ENCODE peak calls at places on chromosome 9, in seven cellular contexts. G, C, K, O, B, N and Q are unnamed samples.

GRCh38 chr9:121863931-121864330 is 212.5 kb downstream of the DAB2IP start:
- DNase-seq in N (no peak), O (no peak), B (no peak), C (no peak), G (peak; percentile 37), K (no peak), Q (no peak)

GRCh38 chr9:5879419-5880181 is 11.1 kb upstream of the MLANA start:
- DNase-seq in N (peak; percentile 70), C (no peak), K (no peak), O (no peak), G (peak; percentile 71), B (peak; percentile 37), Q (peak; percentile 50)

GRCh38 chr9:87193925-87194380 is 246.6 kb upstream of the GAS1 start:
- DNase-seq in C (no peak), K (no peak), N (no peak), O (no peak), B (no peak), G (peak; percentile 94), Q (no peak)

GRCh38 chr9:114248274-114248673 is 74.6 kb upstream of the ORM1 start:
- DNase-seq in G (no peak), C (no peak), N (no peak), B (no peak), O (no peak), K (no peak), Q (no peak)

GRCh38 chr9:14170973-14171596 is 142.9 kb downstream of the NFIB start:
- DNase-seq in K (no peak), B (peak; percentile 43), O (no peak), C (no peak), N (peak; percentile 20), G (peak; percentile 83), Q (no peak)

GRCh38 chr9:134818000-134818568 is 62.5 kb upstream of the FCN2 start:
- DNase-seq in G (no peak), C (no peak), O (no peak), N (no peak), B (no peak), K (no peak), Q (no peak)

GRCh38 chr9:33166263-33167083 is 663 bp downstream of the B4GALT1 start:
- DNase-seq in G (no peak), B (peak; percentile 40), K (no peak), C (peak; percentile 65), N (peak; percentile 53), O (no peak), Q (peak; percentile 79)

GRCh38 chr9:129263836-129264235 is 85.8 kb upstream of the IER5L start:
- DNase-seq in N (no peak), G (no peak), O (no peak), B (no peak), K (peak; percentile 20), C (no peak), Q (no peak)

GRCh38 chr9:33137781-33138264 is 29.3 kb downstream of the B4GALT1 start:
- DNase-seq in O (no peak), N (no peak), C (no peak), K (peak; percentile 76), B (no peak), G (no peak), Q (no peak)

GRCh38 chr9:92954078-92954861 is 6.9 kb downstream of the FGD3 start:
- DNase-seq in O (peak; percentile 61), N (no peak), G (no peak), C (peak; percentile 71), B (no peak), K (peak; percentile 74), Q (no peak)

GRCh38 chr9:128159073-128159783 is 837 bp upstream of the BBLN start:
- DNase-seq in O (peak; percentile 37), B (no peak), N (no peak), K (no peak), G (no peak), C (no peak), Q (no peak)

GRCh38 chr9:112170968-112171367 is 4.1 kb downstream of the SUSD1 start:
- DNase-seq in O (no peak), K (no peak), B (no peak), N (no peak), G (no peak), C (no peak), Q (peak; percentile 39)

GRCh38 chr9:106962105-106962504 is 99.1 kb downstream of the ZNF462 start:
- DNase-seq in K (no peak), B (no peak), N (no peak), O (no peak), G (no peak), C (no peak), Q (no peak)

GRCh38 chr9:105295986-105296385 is 51.5 kb downstream of the SLC44A1 start:
- DNase-seq in K (no peak), O (no peak), N (no peak), G (no peak), C (no peak), B (peak; percentile 24), Q (peak; percentile 34)

DNA sequence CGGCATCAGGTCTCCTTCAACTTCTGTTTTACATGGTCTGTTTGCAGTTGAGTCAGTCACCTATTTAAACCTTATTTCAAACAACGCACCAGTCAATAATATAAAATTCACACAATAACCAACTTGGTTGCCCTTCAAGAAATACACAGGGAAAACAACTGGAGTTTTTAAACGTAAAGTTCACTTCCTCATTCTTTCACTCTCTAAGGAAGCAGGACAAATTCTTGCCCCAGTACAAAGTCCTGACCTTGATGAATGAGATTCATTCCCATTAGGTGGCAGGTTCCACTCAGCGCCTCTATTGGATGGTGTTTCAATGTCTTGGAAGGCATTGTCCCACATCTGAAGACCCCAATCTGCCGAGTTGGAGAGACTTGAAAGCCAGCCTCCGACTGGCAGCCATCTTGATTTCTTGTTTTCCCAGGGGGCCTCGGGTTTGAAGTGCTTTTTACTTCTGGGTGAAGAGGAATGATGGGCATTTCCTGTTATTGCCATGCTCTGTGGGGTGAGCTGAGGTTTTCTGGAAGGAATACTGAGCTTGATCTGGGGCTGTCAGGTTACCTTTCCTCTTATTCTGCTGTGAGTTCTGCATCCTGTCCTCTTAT is 105.0 kb downstream of the ACER2 start:
- DNase-seq in N (no peak), O (no peak), B (no peak), K (no peak), G (no peak), C (no peak), Q (no peak)
- TF ChIP-seq POLR2A in N (no peak), O (no peak), B (no peak), K (no peak), G (no peak), C (no peak), Q (no peak)

GRCh38 chr9:136693490-136694162 is 6.4 kb upstream of the AGPAT2 start:
- DNase-seq in B (peak; percentile 28), N (peak; percentile 95), C (peak; percentile 88), O (no peak), G (peak; percentile 24), K (no peak), Q (no peak)
- TF ChIP-seq POLR2A in B (no peak), N (no peak), C (no peak), O (no peak), G (no peak), K (no peak), Q (no peak)

GRCh38 chr9:88319936-88320747 is 68.1 kb upstream of the SPIN1 start:
- DNase-seq in C (no peak), K (no peak), B (no peak), O (no peak), N (no peak), G (peak; percentile 46), Q (no peak)
- TF ChIP-seq POLR2A in C (no peak), K (no peak), B (no peak), O (no peak), N (no peak), G (no peak), Q (no peak)

DNA sequence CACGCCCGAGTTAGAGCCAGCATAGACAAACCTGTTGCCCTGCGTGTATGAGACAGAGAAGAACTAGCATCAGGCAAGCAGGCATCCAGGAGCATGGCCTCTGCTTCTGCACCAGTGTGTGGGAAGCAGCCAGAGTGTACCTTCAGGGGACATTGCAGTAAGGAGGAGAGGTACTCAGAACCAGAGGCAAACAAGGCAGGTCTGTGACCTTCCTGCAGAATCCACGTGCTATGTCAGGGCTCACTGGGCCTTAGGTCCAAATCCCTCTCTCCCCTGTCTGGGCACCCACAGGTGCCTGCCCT is 63.0 kb downstream of the SECISBP2 start:
- DNase-seq in N (no peak), O (no peak), C (no peak), G (no peak), K (no peak), B (no peak), Q (no peak)
- TF ChIP-seq POLR2A in N (no peak), O (peak; percentile 54), C (no peak), G (no peak), K (no peak), B (no peak), Q (no peak)